ENCODE peak calls at places on chromosome X, in four cellular contexts. X is GM23248, U is A549, M is uterus. O is an unnamed sample.

GRCh38 chrX:136491832-136492231 is 4.1 kb downstream of the BRS3 start:
- DNase-seq in X (no peak), U (no peak), M (no peak), O (no peak)

GRCh38 chrX:68133181-68133580 is 300.1 kb downstream of the OPHN1 start:
- DNase-seq in X (peak), U (no peak), M (no peak), O (no peak)

GRCh38 chrX:85003655-85004244 is at the start of gene APOOL:
- DNase-seq in X (peak), U (peak), M (peak), O (peak)

GRCh38 chrX:2536974-2537373 is 36.2 kb upstream of the DHRSX start:
- DNase-seq in X (no peak), U (no peak), M (no peak), O (no peak)

GRCh38 chrX:45009371-45010000 is 136.5 kb downstream of the KDM6A start:
- DNase-seq in X (peak), U (no peak), M (no peak), O (no peak)

GRCh38 chrX:77446840-77447239 is 349 bp upstream of the FGF16 start:
- DNase-seq in X (peak), U (no peak), M (no peak), O (no peak)

GRCh38 chrX:39869846-39870601 is 227.7 kb downstream of the BCOR start:
- DNase-seq in X (peak), U (peak), M (no peak), O (no peak)

GRCh38 chrX:107715331-107716044 is 60.1 kb downstream of the TSC22D3 start:
- DNase-seq in X (peak), U (no peak), M (no peak), O (no peak)

GRCh38 chrX:56802921-56803848 is 74.1 kb downstream of the NBDY start:
- DNase-seq in X (peak), U (no peak), M (peak), O (peak)

GRCh38 chrX:123408856-123409737 is 225.0 kb downstream of the GRIA3 start:
- DNase-seq in X (peak), U (no peak), M (no peak), O (no peak)

GRCh38 chrX:7263961-7264360 is 116.0 kb upstream of the PUDP start:
- DNase-seq in X (peak), U (no peak), M (no peak), O (no peak)

GRCh38 chrX:46707274-46707965 is 51.5 kb downstream of the SLC9A7 start:
- DNase-seq in X (no peak), U (no peak), M (no peak), O (no peak)

GRCh38 chrX:152619897-152620296 is 17.8 kb upstream of the GABRQ start:
- DNase-seq in X (peak), U (no peak), M (no peak), O (no peak)

GRCh38 chrX:16594490-16594889 is 55.5 kb upstream of the S100G start:
- DNase-seq in X (no peak), U (no peak), M (no peak), O (no peak)

GRCh38 chrX:100413231-100413630 is 3.2 kb upstream of the PCDH19 start:
- DNase-seq in X (peak), U (peak), M (no peak), O (peak)

GRCh38 chrX:1139101-1139500 is 73.3 kb downstream of the CRLF2 start:
- DNase-seq in X (no peak), U (no peak), M (no peak), O (no peak)

GRCh38 chrX:73944582-73944947 is 359.4 kb upstream of the ZCCHC13 start:
- DNase-seq in X (peak), U (no peak), M (no peak), O (no peak)

GRCh38 chrX:283115-283845 is 2.1 kb downstream of the PLCXD1 start:
- DNase-seq in X (peak), U (peak), M (peak), O (peak)

GRCh38 chrX:131789664-131790063 is 233.4 kb upstream of the STK26 start:
- DNase-seq in X (no peak), U (no peak), M (no peak), O (no peak)

GRCh38 chrX:31228415-31228832 is 156.6 kb upstream of the FTHL17 start:
- DNase-seq in X (peak), U (no peak), M (peak), O (no peak)

GRCh38 chrX:132181364-132181763 is 37.9 kb downstream of the RAP2C start:
- DNase-seq in X (no peak), U (no peak), M (no peak), O (peak)

GRCh38 chrX:148363836-148364235 is 136.6 kb upstream of the AFF2 start:
- DNase-seq in X (no peak), U (no peak), M (no peak), O (no peak)

GRCh38 chrX:143648705-143649104 is 12.8 kb upstream of the SLITRK4 start:
- DNase-seq in X (no peak), U (no peak), M (no peak), O (no peak)

GRCh38 chrX:1108451-1109445 is 103.7 kb downstream of the CRLF2 start:
- DNase-seq in X (no peak), U (no peak), M (no peak), O (no peak)

GRCh38 chrX:46477435-46477834 is 67.8 kb downstream of the ZNF674 start:
- DNase-seq in X (peak), U (no peak), M (no peak), O (no peak)

GRCh38 chrX:110944323-110944761 is 148.7 kb upstream of the CHRDL1 start:
- DNase-seq in X (no peak), U (no peak), M (no peak), O (peak)
- H3K27ac ChIP-seq in X (no peak), U (no peak), M (no peak), O (peak)

GRCh38 chrX:153934473-153935325 is at the start of gene NAA10:
- DNase-seq in X (peak), U (peak), M (peak), O (peak)
- H3K27ac ChIP-seq in X (peak), U (peak), M (peak), O (no peak)

DNA sequence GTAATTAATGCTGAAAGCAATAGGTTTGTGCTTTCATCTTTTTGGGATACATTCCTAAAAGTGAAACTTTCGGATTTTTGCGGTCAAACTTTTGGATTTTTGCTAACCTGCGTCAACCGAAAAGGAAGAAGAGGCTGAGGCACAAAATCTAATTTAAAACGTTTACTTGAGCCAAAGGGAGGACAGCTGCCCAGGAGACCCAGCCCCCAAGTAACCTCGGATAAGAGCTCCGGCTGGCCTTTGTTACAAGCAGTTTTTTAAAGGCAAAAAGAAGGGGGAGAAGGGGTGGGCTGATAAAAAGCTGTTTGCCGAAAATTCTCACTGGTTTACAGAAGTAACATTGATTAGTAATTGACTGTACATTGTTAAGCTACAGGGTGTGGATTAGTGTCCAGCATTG is 59.3 kb upstream of the USP9X start:
- DNase-seq in X (no peak), U (no peak), M (no peak), O (no peak)
- H3K27ac ChIP-seq in X (no peak), U (peak), M (peak), O (no peak)

DNA sequence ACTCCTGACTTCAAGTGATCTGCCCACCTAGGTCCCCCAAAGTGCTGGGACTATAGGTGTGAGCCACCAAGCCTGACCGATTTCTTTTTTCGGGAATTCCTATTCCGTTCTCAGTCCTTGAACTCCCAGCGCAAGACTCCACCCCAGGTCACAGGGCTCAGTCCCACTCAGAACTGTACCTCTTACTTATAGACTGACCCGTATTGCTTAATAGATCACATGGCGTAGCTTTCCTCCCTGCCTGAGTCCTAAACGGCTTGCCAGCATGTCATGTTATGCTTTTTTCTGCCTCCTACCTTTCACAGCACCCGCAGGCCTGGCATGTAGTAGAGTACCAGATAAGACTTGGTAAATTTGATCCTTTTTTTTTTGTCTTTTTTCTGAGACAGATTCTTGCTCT is 22.4 kb downstream of the SAT1 start:
- DNase-seq in X (no peak), U (no peak), M (no peak), O (no peak)
- H3K27ac ChIP-seq in X (no peak), U (peak), M (no peak), O (no peak)